ENCODE peak calls at places on chromosomes 13 and 19, in nine cellular contexts. Y is IMR-90, W is colonic mucosa, B is cardiac fibroblast, E is lower leg skin, N is foreskin fibroblast, S is epithelial cell of esophagus, H is astrocyte of the spinal cord, U is tibial artery. K is an unnamed sample.

GRCh38 chr19:289651-290538 is 1.3 kb downstream of the PLPP2 start:
- DNase-seq in S (peak; percentile 94), B (peak; percentile 58), W (peak; percentile 74), U (no peak), N (peak; percentile 34), H (peak; percentile 65), Y (peak; percentile 25), E (peak; percentile 91), K (peak; percentile 15)

GRCh38 chr13:107202371-107203023 is 634.6 kb upstream of the ARGLU1 start:
- DNase-seq in H (peak; percentile 16), S (peak; percentile 77), Y (peak; percentile 61), U (no peak), W (no peak), E (no peak), N (no peak), B (peak; percentile 76), K (peak; percentile 7)

GRCh38 chr19:13794388-13794751 is 873 bp upstream of the ZSWIM4 start:
- DNase-seq in U (peak; percentile 93), B (peak; percentile 95), E (peak; percentile 97), W (peak; percentile 64), S (peak; percentile 68), H (peak; percentile 92), Y (peak; percentile 96), N (peak; percentile 92), K (peak; percentile 97)

GRCh38 chr19:17001603-17002183 is 24.9 kb downstream of the CPAMD8 start:
- DNase-seq in H (no peak), Y (no peak), N (no peak), B (no peak), E (no peak), S (no peak), W (no peak), U (no peak), K (no peak)

GRCh38 chr19:46065486-46065885 is 24.7 kb upstream of the IGFL4 start:
- DNase-seq in U (no peak), S (peak; percentile 80), B (peak; percentile 55), Y (no peak), W (no peak), H (peak; percentile 71), N (peak; percentile 61), E (no peak), K (peak; percentile 66)

GRCh38 chr13:100399455-100399854 is 189.1 kb downstream of the GGACT start:
- DNase-seq in E (no peak), H (no peak), W (no peak), S (no peak), U (no peak), Y (no peak), N (no peak), B (no peak), K (no peak)

GRCh38 chr19:18401580-18402112 is 4.2 kb upstream of the LRRC25 start:
- DNase-seq in W (peak; percentile 89), N (peak; percentile 72), S (peak; percentile 86), H (peak; percentile 57), Y (peak; percentile 69), E (no peak), U (peak; percentile 79), B (peak; percentile 76), K (peak; percentile 71)

GRCh38 chr19:3006075-3006767 is 22.9 kb downstream of the TLE2 start:
- DNase-seq in U (no peak), S (peak; percentile 27), N (no peak), H (no peak), E (no peak), W (peak; percentile 61), B (no peak), Y (no peak), K (no peak)

GRCh38 chr19:30064776-30065494 is 122.9 kb downstream of the URI1 start:
- DNase-seq in B (no peak), E (peak; percentile 70), U (no peak), W (no peak), Y (no peak), S (no peak), H (no peak), N (no peak), K (no peak)

GRCh38 chr13:69579351-69579750 is 528.3 kb upstream of the ATXN8OS start:
- DNase-seq in H (peak; percentile 5), W (no peak), S (peak; percentile 29), E (no peak), Y (no peak), U (no peak), N (no peak), B (no peak), K (no peak)

GRCh38 chr19:48393559-48394330 is at the start of gene GRIN2D:
- DNase-seq in B (peak; percentile 29), U (no peak), N (no peak), Y (peak; percentile 33), E (no peak), S (no peak), W (no peak), H (peak; percentile 24), K (no peak)

GRCh38 chr19:681029-681626 is 4.9 kb downstream of the FSTL3 start:
- DNase-seq in W (no peak), H (no peak), B (no peak), E (peak; percentile 92), Y (no peak), U (no peak), S (peak; percentile 92), N (no peak), K (no peak)

GRCh38 chr13:37046062-37046461 is 13.4 kb downstream of the SUPT20H start:
- DNase-seq in B (no peak), H (no peak), W (no peak), U (no peak), N (no peak), E (no peak), S (no peak), Y (no peak), K (no peak)

GRCh38 chr13:37047846-37048245 is 11.6 kb downstream of the SUPT20H start:
- DNase-seq in E (no peak), W (no peak), Y (no peak), U (no peak), B (no peak), S (no peak), H (no peak), N (no peak), K (no peak)

GRCh38 chr13:37047032-37047431 is 12.5 kb downstream of the SUPT20H start:
- DNase-seq in U (no peak), H (no peak), S (no peak), Y (no peak), N (no peak), B (no peak), W (no peak), E (no peak), K (no peak)

DNA sequence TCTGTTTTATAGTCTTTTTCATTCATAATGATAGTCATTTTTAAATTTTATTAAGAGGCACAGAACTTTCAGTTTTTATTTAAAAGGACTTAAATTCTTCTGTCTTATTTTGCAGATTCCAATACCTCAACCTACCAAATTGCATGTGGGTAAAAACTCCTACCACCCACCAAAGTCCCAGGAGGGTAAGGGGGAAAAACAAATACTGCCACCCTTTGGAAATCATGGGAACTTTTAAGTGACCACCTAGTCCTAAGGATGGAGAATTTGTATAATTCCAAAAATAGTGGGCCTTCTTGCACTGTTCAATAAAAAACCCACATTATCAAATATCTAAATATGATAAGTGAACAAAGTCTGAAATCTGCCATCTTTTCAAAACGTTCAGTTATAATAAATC is 9.7 kb downstream of the SUPT20H start:
- DNase-seq in W (no peak), U (no peak), N (no peak), B (no peak), Y (no peak), S (no peak), H (no peak), E (no peak), K (no peak)
- TF ChIP-seq CTCF in W (no peak), U (no peak), N (no peak), B (peak; percentile 3), Y (no peak), S (no peak), H (peak; percentile 14), E (no peak), K (peak; percentile 22)

GRCh38 chr13:49993666-49994065 is 3.2 kb upstream of the TRIM13 start:
- DNase-seq in H (no peak), E (no peak), U (no peak), N (no peak), B (no peak), Y (no peak), W (no peak), S (no peak), K (no peak)
- H3K4me3 ChIP-seq in H (no peak overlapping the region), E (no peak overlapping the region), U (no peak overlapping the region), N (no peak overlapping the region), B (no peak overlapping the region), Y (no peak overlapping the region), W (no peak overlapping the region), S (no peak overlapping the region), K (no peak overlapping the region)

GRCh38 chr13:113855012-113855921 is 8.6 kb downstream of the GAS6 start:
- DNase-seq in Y (no peak), B (peak; percentile 38), H (peak; percentile 50), S (no peak), U (peak; percentile 67), W (peak; percentile 74), N (no peak), E (peak; percentile 89), K (no peak)

GRCh38 chr13:113853518-113854237 is 10.2 kb downstream of the GAS6 start:
- DNase-seq in E (peak; percentile 48), H (peak; percentile 52), B (no peak), N (no peak), U (peak; percentile 65), S (no peak), Y (peak; percentile 44), W (peak; percentile 20), K (peak; percentile 49)

GRCh38 chr13:113852536-113853517 is 11.0 kb downstream of the GAS6 start:
- DNase-seq in N (no peak), S (no peak), E (peak; percentile 84), H (no peak), B (no peak), W (peak; percentile 20), Y (no peak), U (peak; percentile 48), K (no peak)

GRCh38 chr13:113855931-113856715 is 7.8 kb downstream of the GAS6 start:
- DNase-seq in S (no peak), N (no peak), H (no peak), E (peak; percentile 85), W (no peak), B (no peak), Y (no peak), U (peak; percentile 61), K (no peak)

DNA sequence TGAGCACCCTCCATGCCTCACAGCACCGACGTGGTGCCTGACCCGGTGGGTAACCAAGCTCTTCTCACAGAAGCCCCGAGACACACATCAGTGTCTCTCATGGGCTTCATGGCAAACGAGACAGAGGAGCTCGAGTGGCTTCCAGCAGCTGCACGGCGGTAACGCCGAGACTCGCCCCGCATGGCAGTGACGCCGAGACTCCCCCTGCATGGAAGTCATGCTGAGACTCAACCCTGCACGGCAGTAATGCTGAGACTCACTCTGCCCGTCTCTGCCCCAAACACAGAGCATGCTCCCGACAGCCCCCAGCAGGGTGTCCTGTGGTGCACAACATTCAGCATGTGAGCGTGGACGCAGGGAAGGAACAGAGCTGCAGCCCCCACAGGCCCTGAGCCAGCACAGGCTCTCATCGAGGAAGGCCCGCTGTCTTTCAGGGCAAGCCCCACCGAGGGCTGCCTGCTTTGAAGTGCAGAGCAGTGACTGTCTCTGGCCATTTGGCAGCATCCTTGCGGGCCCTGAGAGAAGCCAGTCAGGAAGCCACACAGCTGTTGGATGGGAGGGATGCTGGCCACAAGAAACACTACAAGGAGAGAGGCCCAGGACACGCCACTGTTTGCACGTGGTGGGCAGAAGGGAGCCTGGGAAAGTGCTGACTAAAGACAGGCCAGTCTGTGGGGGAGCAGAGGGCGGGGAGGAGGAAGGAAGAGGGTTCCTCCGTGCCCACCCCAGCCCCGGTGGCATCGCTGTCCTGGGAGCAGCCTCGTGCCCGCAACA is 9.5 kb downstream of the GAS6 start:
- DNase-seq in U (peak; percentile 82), W (peak; percentile 51), H (peak; percentile 79), S (no peak), E (peak; percentile 85), B (peak; percentile 68), Y (peak; percentile 81), N (peak; percentile 69), K (peak; percentile 57)
- TF ChIP-seq CTCF in U (no peak), W (no peak), H (no peak), S (no peak), E (no peak), B (no peak), Y (no peak), N (no peak), K (no peak)

GRCh38 chr13:109074853-109075252 is 445.4 kb downstream of the MYO16 start:
- DNase-seq in B (no peak), S (no peak), U (no peak), Y (no peak), N (no peak), W (no peak), H (no peak), E (no peak), K (no peak)
- H3K4me3 ChIP-seq in B (no peak overlapping the region), S (no peak overlapping the region), U (no peak overlapping the region), Y (no peak overlapping the region), N (no peak overlapping the region), W (no peak overlapping the region), H (no peak overlapping the region), E (no peak overlapping the region), K (no peak overlapping the region)

K was measured in fibroblast of mammary gland.